ENCODE peak calls at places on chromosomes 12 and 14, in six cellular contexts. Y, C, W, Q, A and S are unnamed samples.

GRCh38 chr14:26765768-26766550 is 168.1 kb upstream of the NOVA1 start:
- DNase-seq in Q (peak; percentile 4), W (no peak), A (no peak), C (no peak), Y (no peak), S (peak; percentile 56)

GRCh38 chr12:55965941-55966407 is at the start of gene PMEL:
- DNase-seq in Y (no peak), Q (no peak), A (no peak), C (no peak), W (no peak), S (no peak)

GRCh38 chr14:57755018-57755521 is 110.8 kb downstream of the SLC35F4 start:
- DNase-seq in Y (no peak), W (no peak), C (no peak), A (no peak), Q (no peak), S (no peak)

GRCh38 chr12:32217354-32218310 is 111.0 kb downstream of the BICD1 start:
- DNase-seq in Q (peak; percentile 75), Y (no peak), A (no peak), C (no peak), W (no peak), S (peak; percentile 98)

GRCh38 chr14:98259881-98260280 is 1012.1 kb downstream of the BCL11B start:
- DNase-seq in Y (no peak), A (no peak), W (no peak), C (no peak), Q (no peak), S (peak; percentile 21)

GRCh38 chr14:55446833-55447232 is 6.4 kb upstream of the TBPL2 start:
- DNase-seq in C (no peak), Q (peak; percentile 86), A (no peak), Y (peak; percentile 69), W (peak; percentile 43), S (peak; percentile 79)

GRCh38 chr12:54725233-54725843 is 77.2 kb upstream of the DCD start:
- DNase-seq in Q (peak; percentile 11), W (peak; percentile 55), A (no peak), C (no peak), Y (peak; percentile 48), S (no peak)

GRCh38 chr14:23660290-23661226 is 24.4 kb downstream of the DHRS2 start:
- DNase-seq in W (no peak), A (no peak), Y (no peak), Q (no peak), C (no peak), S (no peak)

GRCh38 chr12:67356400-67356799 is 87.2 kb downstream of the CAND1 start:
- DNase-seq in Y (no peak), Q (no peak), C (no peak), W (no peak), A (no peak), S (no peak)

GRCh38 chr12:114913871-114914801 is 230.2 kb upstream of the TBX3 start:
- DNase-seq in Q (no peak), W (no peak), C (no peak), A (no peak), Y (peak; percentile 38), S (peak; percentile 32)

GRCh38 chr12:105598032-105598431 is 267.5 kb downstream of the C12orf75 start:
- DNase-seq in Q (no peak), A (no peak), C (no peak), Y (no peak), W (no peak), S (no peak)

GRCh38 chr12:45712319-45712718 is 17.2 kb upstream of the ARID2 start:
- DNase-seq in A (no peak), Q (no peak), Y (no peak), W (no peak), C (no peak), S (no peak)

GRCh38 chr12:98440165-98440581 is 75.2 kb upstream of the TMPO start:
- DNase-seq in Q (peak; percentile 98), W (no peak), A (peak; percentile 64), C (peak; percentile 83), Y (no peak), S (no peak)

GRCh38 chr12:39037115-39037514 is 131.7 kb upstream of the CPNE8 start:
- DNase-seq in Y (no peak), Q (no peak), C (no peak), W (peak; percentile 53), A (no peak), S (no peak)

GRCh38 chr14:26896447-26896846 is 298.6 kb upstream of the NOVA1 start:
- DNase-seq in Y (no peak), Q (no peak), C (no peak), W (no peak), A (no peak), S (no peak)

GRCh38 chr14:30210630-30211029 is 283.0 kb upstream of the PRKD1 start:
- DNase-seq in Q (no peak), A (no peak), Y (no peak), C (no peak), W (no peak), S (no peak)

GRCh38 chr12:95218164-95218851 is 701 bp downstream of the VEZT start:
- DNase-seq in W (no peak), C (no peak), A (no peak), Q (peak; percentile 38), Y (no peak), S (no peak)

GRCh38 chr12:1890810-1891209 is 27.6 kb downstream of the CACNA2D4 start:
- DNase-seq in Q (no peak), C (no peak), W (no peak), Y (no peak), A (no peak), S (no peak)

GRCh38 chr12:129753596-129753995 is 150.2 kb downstream of the TMEM132D start:
- DNase-seq in C (no peak), Q (peak; percentile 76), A (no peak), Y (no peak), W (no peak), S (peak; percentile 10)

GRCh38 chr12:103657331-103657730 is 70.3 kb downstream of the STAB2 start:
- DNase-seq in Y (no peak), W (no peak), Q (no peak), A (no peak), C (no peak), S (no peak)

GRCh38 chr14:49607583-49607982 is 8.8 kb downstream of the LRR1 start:
- DNase-seq in W (no peak), Q (no peak), Y (no peak), C (no peak), A (no peak), S (no peak)

GRCh38 chr14:93788557-93789365 is 476 bp upstream of the PRIMA1 start:
- DNase-seq in Y (no peak), Q (no peak), A (no peak), C (peak; percentile 85), W (peak; percentile 75), S (no peak)

DNA sequence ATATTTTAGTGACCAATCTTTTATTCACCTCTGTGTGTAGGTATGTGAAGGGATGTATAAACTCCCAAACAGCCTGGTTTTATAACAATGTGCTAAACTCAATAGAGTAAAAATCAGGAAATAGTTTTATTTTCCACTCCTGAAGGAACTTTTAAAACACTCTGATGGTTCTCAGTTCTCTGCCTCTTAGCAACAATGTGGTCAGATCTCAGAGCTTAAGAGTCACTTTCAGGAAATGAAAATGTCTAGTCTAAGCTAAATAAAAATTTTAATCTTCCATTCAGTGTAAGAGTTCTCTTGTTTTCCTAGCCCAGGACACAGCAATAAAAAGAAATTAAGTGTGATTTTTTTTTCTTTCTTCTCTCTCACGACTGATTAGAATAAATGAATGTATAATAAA is 718.0 kb downstream of the C12orf50 start:
- DNase-seq in A (no peak), W (no peak), Y (no peak), Q (no peak), C (no peak), S (no peak)
- H3K36me3 ChIP-seq in A (no peaks in the 10 kb centered on the region), W (no peaks in the 10 kb centered on the region), Y (no peaks in the 10 kb centered on the region), Q (no peaks in the 10 kb centered on the region), C (no peaks in the 10 kb centered on the region), S (no peaks in the 10 kb centered on the region)

GRCh38 chr12:125038976-125039625 is 26.1 kb upstream of the AACS start:
- DNase-seq in A (no peak), C (no peak), Y (no peak), Q (no peak), W (no peak), S (no peak)
- TF ChIP-seq CTCF in A (peak; percentile 12), C (no peak), Y (no peak), Q (peak; percentile 36), W (no peak), S (no peak)

GRCh38 chr14:54425068-54425467 is 16.1 kb downstream of the CNIH1 start:
- DNase-seq in C (no peak), Y (no peak), A (no peak), Q (no peak), W (no peak), S (no peak)
- H3K36me3 ChIP-seq in C (peaks cover 40% of the 10 kb centered on the region), Y (peaks cover 10% of the 10 kb centered on the region), A (peaks cover 66% of the 10 kb centered on the region), Q (peaks cover 32% of the 10 kb centered on the region), W (peaks cover 19% of the 10 kb centered on the region), S (no peaks in the 10 kb centered on the region)

GRCh38 chr12:81333812-81334211 is 255.9 kb downstream of the ACSS3 start:
- DNase-seq in A (no peak), Q (no peak), W (no peak), Y (no peak), C (no peak), S (no peak)

GRCh38 chr12:81330480-81330879 is 252.6 kb downstream of the ACSS3 start:
- DNase-seq in W (no peak), A (no peak), C (no peak), Y (no peak), Q (peak; percentile 22), S (no peak)

GRCh38 chr12:81332054-81332453 is 254.2 kb downstream of the ACSS3 start:
- DNase-seq in Y (no peak), W (no peak), A (no peak), C (no peak), Q (no peak), S (no peak)

GRCh38 chr12:81327458-81327857 is 249.6 kb downstream of the ACSS3 start:
- DNase-seq in Y (no peak), C (no peak), Q (no peak), A (no peak), W (no peak), S (no peak)

GRCh38 chr12:81329088-81329487 is 251.2 kb downstream of the ACSS3 start:
- DNase-seq in C (no peak), Y (no peak), W (no peak), Q (no peak), A (peak; percentile 4), S (no peak)
- TF ChIP-seq CTCF in C (no peak), Y (no peak), W (peak; percentile 17), Q (peak; percentile 65), A (no peak), S (peak; percentile 36)

GRCh38 chr12:112178796-112179195 is 53.4 kb downstream of the TRAFD1 start:
- DNase-seq in A (no peak), Q (no peak), W (no peak), C (no peak), Y (no peak), S (no peak)
- H3K36me3 ChIP-seq in A (peaks cover 72% of the 10 kb centered on the region), Q (peaks cover 20% of the 10 kb centered on the region), W (peaks cover 53% of the 10 kb centered on the region), C (peaks cover 98% of the 10 kb centered on the region), Y (no peaks in the 10 kb centered on the region), S (peaks cover 3% of the 10 kb centered on the region)